ENCODE peak calls at places on chromosome 1, in seven cellular contexts. U is retina; H is AG20443; M is stimulated activated CD8-positive, alpha-beta memory T cell treated with anti-CD3 and anti-CD28 coated beads, Interleukin-2, amount 100 ng/mL, for 1 hour; S is LHCN-M2; A is ACHN; I is smooth muscle cell of the brain vasculature. X is an unnamed sample.

GRCh38 chr1:109877320-109877771 is 33.3 kb upstream of the CSF1 start:
- DNase-seq in U (peak), H (peak), M (no peak), S (peak), A (peak), I (peak), X (no peak)

GRCh38 chr1:222713091-222714012 is 988 bp downstream of the BROX start:
- DNase-seq in U (peak), H (peak), M (peak), S (peak), A (peak), I (peak), X (peak)

GRCh38 chr1:231642600-231643332 is 16.2 kb downstream of the DISC1 start:
- DNase-seq in U (no peak), H (no peak), M (no peak), S (no peak), A (no peak), I (no peak), X (no peak)

GRCh38 chr1:160862151-160863061 is at the start of gene CD244:
- DNase-seq in U (peak), H (no peak), M (peak), S (no peak), A (no peak), I (no peak), X (no peak)

GRCh38 chr1:164772635-164773034 is 213.7 kb downstream of the PBX1 start:
- DNase-seq in U (no peak), H (peak), M (no peak), S (peak), A (peak), I (no peak), X (peak)

GRCh38 chr1:1092890-1093609 is 18.9 kb upstream of the RNF223 start:
- DNase-seq in U (no peak), H (peak), M (no peak), S (no peak), A (no peak), I (no peak), X (no peak)

GRCh38 chr1:32334274-32334861 is 1.7 kb downstream of the MARCKSL1 start:
- DNase-seq in U (no peak), H (no peak), M (no peak), S (no peak), A (no peak), I (no peak), X (no peak)

GRCh38 chr1:199691540-199691939 is 336.0 kb upstream of the NR5A2 start:
- DNase-seq in U (no peak), H (peak), M (no peak), S (peak), A (peak), I (no peak), X (peak)

GRCh38 chr1:185693654-185694053 is 40.5 kb upstream of the HMCN1 start:
- DNase-seq in U (no peak), H (no peak), M (no peak), S (no peak), A (no peak), I (no peak), X (no peak)

GRCh38 chr1:55012661-55013060 is 13.9 kb downstream of the BSND start:
- DNase-seq in U (no peak), H (no peak), M (no peak), S (no peak), A (no peak), I (no peak), X (no peak)

GRCh38 chr1:196317535-196318522 is 290.4 kb downstream of the KCNT2 start:
- DNase-seq in U (peak), H (peak), M (no peak), S (peak), A (peak), I (peak), X (peak)

GRCh38 chr1:172815740-172816139 is 156.8 kb downstream of the FASLG start:
- DNase-seq in U (no peak), H (no peak), M (no peak), S (peak), A (no peak), I (no peak), X (no peak)

GRCh38 chr1:53372501-53372951 is 44.7 kb upstream of the LRP8 start:
- DNase-seq in U (no peak), H (no peak), M (no peak), S (no peak), A (no peak), I (no peak), X (no peak)

GRCh38 chr1:27935721-27936120 is 921 bp downstream of the SMPDL3B start:
- DNase-seq in U (no peak), H (peak), M (no peak), S (no peak), A (no peak), I (no peak), X (no peak)

GRCh38 chr1:24858277-24858676 is 71.8 kb downstream of the RUNX3 start:
- DNase-seq in U (no peak), H (no peak), M (no peak), S (no peak), A (no peak), I (no peak), X (no peak)

GRCh38 chr1:206663832-206664652 is 20.7 kb upstream of the MAPKAPK2 start:
- DNase-seq in U (peak), H (peak), M (peak), S (peak), A (peak), I (no peak), X (peak)

GRCh38 chr1:13682443-13682842 is 17.5 kb upstream of the PRDM2 start:
- DNase-seq in U (peak), H (no peak), M (no peak), S (no peak), A (no peak), I (no peak), X (no peak)